ENCODE peak calls at places on chromosome 4, in seven cellular contexts. G is heart left ventricle, Q is upper lobe of right lung, I is keratinocyte, L is neural progenitor cell, D is lower lobe of right lung, O is IMR-90. M is an unnamed sample. For H3K4me1, the result is how much of the 10 kb centered on the place peaks cover.

GRCh38 chr4:108978066-108978465 is 215.2 kb upstream of the ETNPPL start:
- DNase-seq in Q (no peak), I (no peak), G (no peak), O (no peak), D (no peak), L (no peak), M (no peak)

GRCh38 chr4:2402053-2402452 is 16.4 kb downstream of the ZFYVE28 start:
- DNase-seq in D (peak), G (peak), I (no peak), L (peak), Q (peak), O (no peak), M (peak)

GRCh38 chr4:74934016-74934821 is 1.3 kb downstream of the PARM1 start:
- DNase-seq in L (peak), G (peak), I (no peak), Q (peak), D (peak), O (peak), M (no peak)

GRCh38 chr4:126344472-126344871 is 1029.7 kb downstream of the FAT4 start:
- DNase-seq in O (no peak), D (no peak), L (no peak), Q (no peak), I (no peak), G (no peak), M (no peak)

GRCh38 chr4:56684320-56684719 is 3.2 kb upstream of the HOPX start:
- DNase-seq in G (no peak), L (no peak), Q (no peak), O (peak), D (no peak), I (no peak), M (no peak)

GRCh38 chr4:8916251-8916913 is 44.7 kb upstream of the HMX1 start:
- DNase-seq in Q (no peak), D (no peak), G (peak), L (no peak), I (no peak), O (no peak), M (peak)

GRCh38 chr4:23945521-23946017 is 55.7 kb upstream of the PPARGC1A start:
- DNase-seq in D (peak), I (no peak), O (peak), Q (no peak), L (no peak), G (no peak), M (peak)

GRCh38 chr4:48968814-48969213 is 17.3 kb upstream of the CWH43 start:
- DNase-seq in I (no peak), Q (no peak), O (peak), G (no peak), D (no peak), L (no peak), M (no peak)

GRCh38 chr4:53943345-53944085 is 120.9 kb downstream of the CHIC2 start:
- DNase-seq in G (no peak), I (no peak), L (no peak), Q (no peak), O (peak), D (no peak), M (no peak)

GRCh38 chr4:25984796-25985195 is 70.8 kb downstream of the SMIM20 start:
- DNase-seq in G (peak), O (no peak), I (no peak), L (no peak), D (no peak), Q (peak), M (no peak)

GRCh38 chr4:93834371-93835066 is 6.0 kb downstream of the ATOH1 start:
- DNase-seq in I (no peak), L (peak), Q (no peak), D (no peak), O (no peak), G (no peak), M (no peak)

GRCh38 chr4:152115794-152116193 is 355.0 kb upstream of the GATB start:
- DNase-seq in D (no peak), I (no peak), O (no peak), L (no peak), Q (no peak), G (peak), M (no peak)

GRCh38 chr4:130080872-130081451 is 985.0 kb downstream of the C4orf33 start:
- DNase-seq in Q (no peak), I (no peak), O (no peak), D (no peak), L (no peak), G (no peak), M (no peak)

GRCh38 chr4:107319386-107319785 is 283.3 kb upstream of the DKK2 start:
- DNase-seq in L (no peak), Q (no peak), D (no peak), I (no peak), G (no peak), O (no peak), M (no peak)

GRCh38 chr4:5747746-5748365 is 36.9 kb downstream of the EVC start:
- DNase-seq in G (peak), D (no peak), I (no peak), O (peak), L (no peak), Q (peak), M (no peak)

GRCh38 chr4:85200106-85200505 is 233.6 kb upstream of the WDFY3 start:
- DNase-seq in Q (no peak), O (no peak), G (no peak), D (no peak), L (no peak), I (no peak), M (no peak)

GRCh38 chr4:107654694-107655093 is 65.3 kb downstream of the PAPSS1 start:
- DNase-seq in I (no peak), D (no peak), G (no peak), O (no peak), L (peak), Q (no peak), M (no peak)

GRCh38 chr4:58515206-58515605 is 1405.0 kb upstream of the IGFBP7 start:
- DNase-seq in O (no peak), I (no peak), D (no peak), L (peak), G (no peak), Q (no peak), M (no peak)

DNA sequence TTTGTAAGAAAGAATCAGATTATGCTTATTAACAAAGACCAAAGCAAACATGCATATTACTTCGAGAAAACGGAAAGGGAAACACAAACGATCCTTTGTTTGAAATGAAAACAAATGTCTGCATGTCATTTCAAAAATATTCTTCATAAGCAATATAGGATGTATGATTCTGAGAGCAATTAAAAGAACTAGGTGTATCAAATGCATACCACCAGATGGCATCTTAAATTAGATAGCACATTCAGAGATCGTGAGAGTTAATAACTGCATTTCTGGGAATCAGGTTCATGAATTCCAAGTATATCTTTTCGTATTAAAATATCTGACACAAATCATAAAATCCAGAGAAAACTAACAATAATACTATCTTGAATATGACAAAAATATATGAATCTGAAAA is 159.5 kb downstream of the PPP3CA start:
- DNase-seq in I (no peak), Q (no peak), G (no peak), L (no peak), D (no peak), O (no peak), M (no peak)
- TF ChIP-seq CTCF in I (no peak), Q (peak), G (peak), L (no peak), D (peak), O (no peak), M (peak)

DNA sequence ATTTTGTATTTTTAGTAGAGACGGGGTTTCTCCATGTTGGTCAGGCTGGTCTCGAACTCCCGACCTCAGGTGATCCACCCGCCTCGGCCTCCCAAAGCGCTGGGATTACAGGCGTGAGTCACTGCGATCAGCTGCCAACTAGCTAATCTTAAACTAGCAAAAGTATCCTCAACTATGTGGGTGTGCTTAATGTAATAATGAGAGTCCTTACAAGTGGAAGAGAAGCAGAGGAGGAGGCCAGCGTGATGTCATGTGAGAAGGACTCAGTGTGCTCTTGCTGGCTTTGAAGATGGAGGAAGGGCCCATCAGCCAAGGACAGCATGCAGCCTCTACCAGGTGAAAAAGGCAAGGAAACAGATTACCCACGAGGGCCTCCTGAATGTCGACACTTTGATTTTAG is 19.6 kb downstream of the SCD5 start:
- DNase-seq in L (no peak), Q (no peak), I (no peak), D (no peak), O (no peak), G (no peak), M (no peak)
- H3K4me1 ChIP-seq in L (under half), Q (under half), I (under half), D (under half), O (under half), G (under half), M (under half)

DNA sequence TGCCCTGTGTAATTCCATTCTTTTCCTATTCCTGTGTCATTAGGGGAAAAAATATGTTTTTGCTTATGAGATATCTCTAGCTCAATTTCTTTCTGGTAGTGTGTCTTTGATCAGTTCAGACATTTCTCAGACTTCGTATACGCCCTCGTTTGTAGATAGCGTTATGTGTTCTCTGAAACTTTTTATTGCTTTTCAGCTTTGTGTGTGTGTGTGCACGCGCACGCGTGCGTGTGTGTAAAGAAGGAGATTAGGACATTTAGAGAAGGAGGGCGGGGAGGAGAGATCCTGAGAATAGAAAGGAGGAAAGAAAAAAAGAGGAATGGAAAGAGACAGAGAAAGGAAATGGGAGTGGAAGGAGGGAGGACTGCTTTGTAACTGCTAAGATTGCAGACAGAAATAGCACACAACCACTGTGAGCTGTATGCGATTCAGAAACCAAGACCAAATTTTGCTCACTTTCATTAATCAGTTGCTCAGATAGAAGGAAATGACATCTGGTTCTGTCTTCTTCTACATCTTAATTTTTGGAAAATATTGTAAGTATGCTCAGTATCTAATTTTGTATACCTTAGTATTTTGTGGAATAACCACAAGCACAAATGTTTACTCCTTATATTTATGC is at the start of gene RXFP1:
- DNase-seq in I (no peak), G (no peak), L (no peak), D (no peak), Q (no peak), O (no peak), M (no peak)
- H3K4me3 ChIP-seq in I (no peak), G (no peak), L (no peak), D (peak), Q (peak), O (no peak), M (no peak)

GRCh38 chr4:119489305-119489704 is 139.3 kb downstream of the PDE5A start:
- DNase-seq in O (peak), G (no peak), Q (no peak), I (no peak), D (no peak), L (no peak), M (no peak)

GRCh38 chr4:119490335-119490734 is 138.3 kb downstream of the PDE5A start:
- DNase-seq in Q (no peak), O (peak), I (no peak), L (peak), G (no peak), D (no peak), M (no peak)

GRCh38 chr4:119498520-119498919 is 130.1 kb downstream of the PDE5A start:
- DNase-seq in O (peak), D (no peak), G (no peak), I (no peak), L (no peak), Q (no peak), M (no peak)

GRCh38 chr4:119493419-119493818 is 135.2 kb downstream of the PDE5A start:
- DNase-seq in D (no peak), I (no peak), Q (no peak), O (no peak), G (no peak), L (no peak), M (no peak)
- TF ChIP-seq CTCF in D (no peak), I (no peak), Q (no peak), O (no peak), G (no peak), L (peak), M (peak)

DNA sequence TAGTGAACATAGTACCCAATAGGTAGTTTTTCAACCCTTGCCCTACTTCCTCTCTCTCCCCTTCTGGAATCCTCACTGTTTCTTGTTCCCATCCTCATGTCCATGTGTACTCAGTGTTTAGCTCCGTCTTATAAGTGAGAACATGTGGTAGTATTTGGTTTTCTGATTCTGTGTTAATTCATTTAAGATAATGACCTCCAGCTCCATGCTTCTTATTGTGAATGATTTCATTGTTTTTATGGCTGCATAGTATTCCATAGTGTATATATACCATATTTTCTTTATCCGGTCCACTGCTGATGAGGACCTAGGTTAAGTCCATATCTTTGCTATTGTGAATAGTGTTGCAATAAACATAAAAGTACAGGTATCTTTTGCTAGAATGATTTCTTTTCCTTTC is 31.0 kb downstream of the IRF2 start:
- DNase-seq in O (no peak), I (no peak), Q (no peak), D (no peak), G (no peak), L (no peak), M (no peak)
- H3K4me1 ChIP-seq in O (under half), I (under half), Q (half or more), D (half or more), G (half or more), L (under half), M (under half)

DNA sequence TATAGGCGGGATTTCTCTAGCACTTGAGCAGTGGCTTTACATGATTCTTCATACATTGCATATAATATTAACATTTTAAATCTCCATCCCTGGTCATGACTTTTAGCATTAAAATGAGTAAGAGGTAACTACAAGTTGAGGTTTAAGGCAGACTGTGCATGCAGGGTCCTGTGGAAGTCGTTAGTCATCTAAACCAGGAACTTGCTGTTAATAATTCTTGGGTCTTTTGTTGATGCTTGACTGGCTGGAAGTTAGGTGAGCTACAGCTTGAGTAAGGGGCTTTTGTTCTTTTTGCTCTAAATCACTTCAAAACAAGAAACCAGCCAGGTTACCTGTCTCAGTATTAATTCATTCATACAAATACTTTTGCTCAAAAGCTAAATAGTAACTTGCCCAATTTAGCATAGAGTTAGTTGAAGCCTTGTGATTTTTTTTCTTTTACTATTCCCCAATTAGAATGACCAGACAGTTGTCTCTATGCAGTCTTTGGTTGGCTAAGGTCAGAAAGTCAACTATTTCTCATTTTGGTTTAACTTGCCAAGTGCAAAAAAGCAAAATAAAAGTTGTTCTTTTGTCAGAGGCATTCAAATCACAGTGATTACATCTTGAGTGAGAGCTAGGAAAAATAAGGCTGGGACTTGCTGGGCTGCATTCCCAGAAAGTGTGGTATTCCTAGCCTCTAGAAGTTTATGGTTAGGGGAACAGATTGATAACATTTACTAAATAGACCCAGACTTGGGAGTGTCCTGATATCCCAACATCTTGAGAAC is 516.9 kb downstream of the PDHA2 start:
- DNase-seq in D (no peak), I (no peak), G (no peak), O (no peak), L (no peak), Q (no peak), M (no peak)
- H3K4me3 ChIP-seq in D (no peak), I (no peak), G (no peak), O (no peak), L (no peak), Q (no peak), M (no peak)

GRCh38 chr4:173013232-173013932 is 155.2 kb upstream of the GALNT7 start:
- DNase-seq in L (peak), O (peak), D (no peak), I (no peak), G (no peak), Q (no peak), M (no peak)
- TF ChIP-seq CTCF in L (peak), O (peak), D (peak), I (peak), G (peak), Q (peak), M (peak)

GRCh38 chr4:173520921-173521473 is 9.0 kb downstream of the HAND2 start:
- DNase-seq in I (no peak), Q (no peak), D (no peak), L (peak), G (no peak), O (no peak), M (no peak)
- H3K4me1 ChIP-seq in I (under half), Q (under half), D (under half), L (under half), G (under half), O (under half), M (under half)

GRCh38 chr4:100510551-100510950 is 7.3 kb downstream of the EMCN start:
- DNase-seq in O (no peak), L (no peak), I (no peak), G (no peak), Q (no peak), D (no peak), M (no peak)

GRCh38 chr4:100517864-100518341 is at the start of gene EMCN:
- DNase-seq in G (peak), Q (no peak), D (no peak), L (no peak), I (no peak), O (no peak), M (no peak)

GRCh38 chr4:100519205-100519604 is 1.4 kb upstream of the EMCN start:
- DNase-seq in O (no peak), G (no peak), D (no peak), Q (no peak), L (no peak), I (no peak), M (no peak)

GRCh38 chr4:100511906-100512305 is 5.9 kb downstream of the EMCN start:
- DNase-seq in L (no peak), Q (no peak), I (no peak), G (no peak), O (no peak), D (no peak), M (no peak)

DNA sequence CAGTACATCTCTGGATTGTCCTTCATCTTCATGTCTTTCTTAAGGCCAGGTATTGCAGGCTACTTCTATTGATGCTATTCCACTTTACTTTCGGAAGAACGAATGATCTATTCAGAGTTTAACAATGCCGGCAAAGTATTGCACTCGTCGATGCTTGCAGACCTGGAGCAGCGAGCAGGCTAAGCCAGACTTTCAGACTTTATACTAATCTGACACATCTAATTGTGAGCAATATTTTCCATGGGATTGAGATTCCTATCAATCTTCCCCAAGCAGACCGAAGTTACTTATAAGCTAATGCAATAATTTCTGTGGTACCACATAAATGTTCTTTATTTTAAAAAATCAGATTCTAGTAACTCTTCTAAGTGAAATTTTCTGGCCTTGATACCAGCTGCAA is 1.6 kb downstream of the EMCN start:
- DNase-seq in Q (no peak), I (no peak), D (no peak), G (no peak), O (no peak), L (no peak), M (no peak)
- H3K4me3 ChIP-seq in Q (peak), I (no peak), D (peak), G (peak), O (no peak), L (no peak), M (no peak)